ENCODE peak calls at places on chromosomes 12 and 14, in eight cellular contexts. Q is posterior vena cava, Y is T-helper 17 cell, F is aorta, C is lower lobe of right lung, X is body of pancreas, M is heart right ventricle, G is HuH-7. K is an unnamed sample.

GRCh38 chr14:102793531-102794328 is 16.5 kb downstream of the TRAF3 start:
- DNase-seq in Q (no peak), Y (no peak), F (no peak), C (no peak), X (no peak), M (no peak), G (no peak), K (no peak)

GRCh38 chr12:219891-220352 is 6.0 kb upstream of the SLC6A12 start:
- DNase-seq in Q (peak; percentile 91), Y (no peak), F (peak; percentile 84), C (peak; percentile 87), X (peak; percentile 64), M (peak; percentile 35), G (peak; percentile 82), K (no peak)

GRCh38 chr12:7005288-7005687 is 13.0 kb downstream of the LPCAT3 start:
- DNase-seq in Q (no peak), Y (no peak), F (no peak), C (no peak), X (no peak), M (no peak), G (no peak), K (no peak)

GRCh38 chr14:101639257-101639833 is 78.0 kb downstream of the DIO3 start:
- DNase-seq in Q (no peak), Y (no peak), F (no peak), C (no peak), X (no peak), M (no peak), G (no peak), K (no peak)

GRCh38 chr14:56168007-56168616 is 49.9 kb downstream of the PELI2 start:
- DNase-seq in Q (no peak), Y (no peak), F (no peak), C (no peak), X (peak; percentile 76), M (no peak), G (no peak), K (no peak)

GRCh38 chr12:110846615-110847566 is at the start of gene CCDC63:
- DNase-seq in Q (peak; percentile 87), Y (no peak), F (peak; percentile 88), C (peak; percentile 63), X (peak; percentile 29), M (peak; percentile 50), G (peak; percentile 76), K (no peak)

GRCh38 chr12:29616664-29617409 is 119.4 kb upstream of the OVCH1 start:
- DNase-seq in Q (no peak), Y (no peak), F (no peak), C (no peak), X (no peak), M (no peak), G (no peak), K (no peak)

GRCh38 chr12:120262852-120263724 is 2.4 kb downstream of the PXN start:
- DNase-seq in Q (peak; percentile 83), Y (no peak), F (peak; percentile 79), C (no peak), X (no peak), M (peak; percentile 52), G (no peak), K (no peak)

GRCh38 chr12:100521958-100522357 is 48.3 kb downstream of the NR1H4 start:
- DNase-seq in Q (no peak), Y (no peak), F (no peak), C (no peak), X (no peak), M (no peak), G (no peak), K (no peak)

GRCh38 chr14:80055912-80056801 is 155.1 kb downstream of the DIO2 start:
- DNase-seq in Q (no peak), Y (no peak), F (no peak), C (no peak), X (peak; percentile 46), M (peak; percentile 36), G (peak; percentile 2), K (no peak)

GRCh38 chr14:47262801-47263200 is 412.6 kb downstream of the MDGA2 start:
- DNase-seq in Q (no peak), Y (no peak), F (no peak), C (no peak), X (no peak), M (no peak), G (no peak), K (no peak)

GRCh38 chr12:105928436-105928835 is 210.3 kb downstream of the NUAK1 start:
- DNase-seq in Q (no peak), Y (no peak), F (no peak), C (no peak), X (peak; percentile 71), M (no peak), G (no peak), K (no peak)

GRCh38 chr14:102508774-102509743 is 517 bp downstream of the ANKRD9 start:
- DNase-seq in Q (peak; percentile 93), Y (peak; percentile 46), F (peak; percentile 92), C (peak; percentile 79), X (peak; percentile 64), M (peak; percentile 71), G (peak; percentile 47), K (no peak)

GRCh38 chr12:1527789-1528188 is 66.6 kb downstream of the FBXL14 start:
- DNase-seq in Q (no peak), Y (no peak), F (no peak), C (no peak), X (no peak), M (no peak), G (no peak), K (peak; percentile 69)

GRCh38 chr12:69583203-69583602 is 2.1 kb upstream of the CCT2 start:
- DNase-seq in Q (no peak), Y (no peak), F (no peak), C (no peak), X (no peak), M (no peak), G (peak; percentile 42), K (no peak)

GRCh38 chr14:49401373-49401772 is 184.8 kb downstream of the RPS29 start:
- DNase-seq in Q (no peak), Y (no peak), F (no peak), C (no peak), X (no peak), M (no peak), G (no peak), K (no peak)

GRCh38 chr14:67765192-67765834 is 51.1 kb downstream of the ZFYVE26 start:
- DNase-seq in Q (no peak), Y (no peak), F (no peak), C (no peak), X (no peak), M (no peak), G (no peak), K (no peak)

GRCh38 chr14:92726135-92726932 is 22.1 kb downstream of the LGMN start:
- DNase-seq in Q (peak; percentile 92), Y (no peak), F (peak; percentile 83), C (peak; percentile 89), X (peak; percentile 90), M (peak; percentile 52), G (no peak), K (peak; percentile 59)

GRCh38 chr14:23095196-23096108 is at the start of gene C14orf119:
- DNase-seq in Q (peak; percentile 100), Y (peak; percentile 95), F (peak; percentile 96), C (peak; percentile 99), X (peak; percentile 100), M (peak; percentile 100), G (peak; percentile 96), K (peak; percentile 98)

GRCh38 chr14:104690266-104690711 is 871 bp downstream of the INF2 start:
- DNase-seq in Q (no peak), Y (no peak), F (no peak), C (no peak), X (no peak), M (no peak), G (no peak), K (no peak)

GRCh38 chr12:95118788-95119179 is 45.4 kb upstream of the NR2C1 start:
- DNase-seq in Q (no peak), Y (no peak), F (no peak), C (peak; percentile 55), X (no peak), M (no peak), G (no peak), K (no peak)

GRCh38 chr14:97703006-97703760 is 906.0 kb downstream of the VRK1 start:
- DNase-seq in Q (no peak), Y (no peak), F (no peak), C (no peak), X (no peak), M (no peak), G (no peak), K (no peak)

GRCh38 chr14:95463173-95463901 is 53.1 kb downstream of the SYNE3 start:
- DNase-seq in Q (no peak), Y (no peak), F (no peak), C (no peak), X (peak; percentile 59), M (no peak), G (no peak), K (no peak)

GRCh38 chr12:108214486-108214885 is 85.4 kb downstream of the WSCD2 start:
- DNase-seq in Q (no peak), Y (no peak), F (no peak), C (no peak), X (peak; percentile 16), M (peak; percentile 27), G (peak; percentile 59), K (no peak)

GRCh38 chr12:18261273-18261672 is at the start of gene PIK3C2G:
- DNase-seq in Q (no peak), Y (no peak), F (no peak), C (no peak), X (no peak), M (no peak), G (no peak), K (no peak)

GRCh38 chr14:104752338-104752734 is 611 bp upstream of the SIVA1 start:
- DNase-seq in Q (no peak), Y (no peak), F (no peak), C (no peak), X (no peak), M (no peak), G (no peak), K (no peak)

GRCh38 chr12:120468846-120469449 is 600 bp downstream of the SRSF9 start:
- DNase-seq in Q (peak; percentile 81), Y (peak; percentile 14), F (peak; percentile 82), C (peak; percentile 57), X (peak; percentile 28), M (peak; percentile 44), G (peak; percentile 34), K (no peak)

GRCh38 chr12:76018672-76019071 is 12.9 kb downstream of the PHLDA1 start:
- DNase-seq in Q (no peak), Y (no peak), F (no peak), C (no peak), X (no peak), M (no peak), G (no peak), K (no peak)

GRCh38 chr14:74593241-74593985 is 18.6 kb downstream of the LTBP2 start:
- DNase-seq in Q (no peak), Y (no peak), F (no peak), C (no peak), X (no peak), M (no peak), G (peak; percentile 18), K (no peak)

GRCh38 chr12:120640840-120641833 is 711 bp downstream of the CABP1 start:
- DNase-seq in Q (peak; percentile 90), Y (peak; percentile 35), F (peak; percentile 86), C (peak; percentile 67), X (peak; percentile 64), M (peak; percentile 32), G (peak; percentile 73), K (no peak)

GRCh38 chr12:29869916-29870315 is 86.2 kb upstream of the TMTC1 start:
- DNase-seq in Q (no peak), Y (no peak), F (no peak), C (no peak), X (no peak), M (no peak), G (no peak), K (no peak)

K was measured in AG09309.